ENCODE peak calls at places on chromosomes 4 and X, in six cellular contexts. G is hepatocyte, Q is left ventricle myocardium inferior, Z is ovary, V is tibial nerve, S is stomach. U is an unnamed sample.

GRCh38 chr4:99324978-99325377 is 3.8 kb upstream of the ADH1B start:
- DNase-seq in V (peak; percentile 48), Z (peak; percentile 70), Q (peak; percentile 54), G (peak; percentile 26), S (peak; percentile 33), U (peak; percentile 81)

GRCh38 chr4:95761871-95762270 is 78.0 kb upstream of the PDHA2 start:
- DNase-seq in V (no peak), G (no peak), Z (no peak), Q (no peak), S (no peak), U (no peak)

GRCh38 chrX:99795495-99795894 is 614.6 kb downstream of the PCDH19 start:
- DNase-seq in V (no peak), G (no peak), Q (no peak), Z (no peak), S (no peak), U (no peak)

GRCh38 chrX:107710617-107711391 is 64.8 kb downstream of the TSC22D3 start:
- DNase-seq in V (no peak), S (no peak), Q (no peak), G (peak; percentile 94), Z (no peak), U (peak; percentile 43)

GRCh38 chr4:14853186-14853946 is 148.9 kb upstream of the CPEB2 start:
- DNase-seq in V (no peak), Z (no peak), S (no peak), Q (no peak), G (peak; percentile 56), U (no peak)

GRCh38 chr4:41141910-41142309 is 72.4 kb downstream of the APBB2 start:
- DNase-seq in V (no peak), Q (no peak), G (no peak), Z (no peak), S (no peak), U (no peak)

GRCh38 chr4:126071346-126072333 is 756.9 kb downstream of the FAT4 start:
- DNase-seq in S (peak; percentile 54), Z (no peak), Q (no peak), G (peak; percentile 38), V (no peak), U (no peak)

GRCh38 chr4:113109106-113109740 is 59.8 kb downstream of the ANK2 start:
- DNase-seq in Q (no peak), Z (no peak), V (no peak), G (peak; percentile 50), S (no peak), U (no peak)

GRCh38 chr4:83356899-83357661 is 22.4 kb upstream of the HPSE start:
- DNase-seq in G (peak; percentile 63), Q (no peak), S (no peak), Z (no peak), V (no peak), U (no peak)

GRCh38 chr4:23827971-23828680 is 61.7 kb downstream of the PPARGC1A start:
- DNase-seq in V (no peak), Z (no peak), Q (no peak), G (no peak), S (no peak), U (no peak)

GRCh38 chrX:1468250-1468772 is 15.6 kb upstream of the ASMTL start:
- DNase-seq in S (peak; percentile 50), V (no peak), Z (no peak), G (no peak), Q (no peak), U (no peak)

GRCh38 chrX:43973249-43973672 is at the start of gene NDP:
- DNase-seq in V (no peak), S (no peak), G (peak; percentile 36), Z (no peak), Q (no peak), U (no peak)

GRCh38 chr4:169243808-169244207 is 26.9 kb downstream of the SH3RF1 start:
- DNase-seq in G (no peak), V (no peak), Z (no peak), S (no peak), Q (no peak), U (no peak)

GRCh38 chrX:20427173-20427770 is 160.6 kb upstream of the RPS6KA3 start:
- DNase-seq in Z (no peak), G (no peak), S (no peak), Q (no peak), V (no peak), U (no peak)

GRCh38 chrX:118974088-118974907 is at the start of gene LONRF3:
- DNase-seq in Z (peak; percentile 74), V (peak; percentile 72), G (peak; percentile 74), Q (peak; percentile 73), S (peak; percentile 73), U (peak; percentile 73)

GRCh38 chrX:34559325-34559724 is 97.8 kb downstream of the TMEM47 start:
- DNase-seq in V (no peak), Q (no peak), S (no peak), G (peak; percentile 6), Z (no peak), U (no peak)

GRCh38 chr4:119504616-119505015 is 124.0 kb downstream of the PDE5A start:
- DNase-seq in Z (no peak), S (no peak), V (no peak), Q (no peak), G (no peak), U (no peak)

GRCh38 chr4:8129136-8129535 is 29.5 kb downstream of the ABLIM2 start:
- DNase-seq in V (no peak), G (no peak), S (no peak), Q (no peak), Z (no peak), U (no peak)

GRCh38 chr4:22463179-22463578 is 52.7 kb downstream of the ADGRA3 start:
- DNase-seq in S (no peak), Q (no peak), Z (no peak), G (no peak), V (no peak), U (no peak)

GRCh38 chr4:105186701-105187158 is 40.1 kb downstream of the TET2 start:
- DNase-seq in Z (no peak), G (no peak), V (no peak), S (no peak), Q (peak; percentile 24), U (no peak)

GRCh38 chr4:113781439-113782040 is 20.0 kb upstream of the CAMK2D start:
- DNase-seq in V (no peak), Z (no peak), G (peak; percentile 45), S (no peak), Q (no peak), U (no peak)

GRCh38 chr4:128782076-128782715 is 27.3 kb upstream of the JADE1 start:
- DNase-seq in G (no peak), V (no peak), Q (peak; percentile 29), S (peak; percentile 46), Z (no peak), U (peak; percentile 59)

GRCh38 chrX:40278340-40279090 is 180.8 kb upstream of the BCOR start:
- DNase-seq in G (peak; percentile 77), Q (no peak), V (no peak), Z (no peak), S (no peak), U (no peak)

GRCh38 chr4:185567828-185568442 is 32.6 kb upstream of the PDLIM3 start:
- DNase-seq in S (no peak), Q (peak; percentile 73), G (no peak), Z (peak; percentile 64), V (no peak), U (no peak)

GRCh38 chr4:99504804-99505502 is 5.9 kb upstream of the C4orf17 start:
- DNase-seq in Q (no peak), G (no peak), Z (no peak), S (no peak), V (no peak), U (no peak)

GRCh38 chr4:172287112-172287511 is 473.9 kb downstream of the GALNTL6 start:
- DNase-seq in Z (no peak), Q (no peak), G (no peak), S (no peak), V (no peak), U (no peak)

GRCh38 chr4:117971406-117971805 is 62.9 kb upstream of the NDST3 start:
- DNase-seq in G (no peak), Z (no peak), Q (no peak), S (no peak), V (no peak), U (no peak)

GRCh38 chr4:117965608-117966007 is 68.7 kb upstream of the NDST3 start:
- DNase-seq in Q (no peak), G (no peak), Z (no peak), V (no peak), S (no peak), U (no peak)

DNA sequence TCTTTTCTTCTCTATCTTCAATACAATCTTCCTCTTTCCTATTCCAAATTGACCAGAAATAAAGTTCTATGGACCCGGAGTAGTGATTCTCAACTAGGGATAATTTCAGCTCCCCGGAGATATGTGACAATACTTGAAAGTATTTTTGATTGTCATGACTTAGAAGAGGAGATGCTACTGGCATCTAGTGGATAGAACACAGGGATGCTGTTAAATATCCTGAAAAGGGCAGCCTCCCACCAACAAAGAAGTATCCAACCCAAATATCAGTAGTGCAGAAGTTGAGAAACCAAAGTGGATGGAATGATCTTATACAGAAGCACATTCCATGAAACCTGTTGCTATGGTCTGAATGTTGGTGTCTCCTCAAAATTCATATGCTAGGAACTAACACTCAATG is 65.7 kb upstream of the NDST3 start:
- DNase-seq in Z (no peak), S (no peak), G (no peak), Q (no peak), V (no peak), U (no peak)
- TF ChIP-seq CTCF in Z (no peak), S (no peak), G (no peak), Q (no peak), V (no peak), U (no peak)

DNA sequence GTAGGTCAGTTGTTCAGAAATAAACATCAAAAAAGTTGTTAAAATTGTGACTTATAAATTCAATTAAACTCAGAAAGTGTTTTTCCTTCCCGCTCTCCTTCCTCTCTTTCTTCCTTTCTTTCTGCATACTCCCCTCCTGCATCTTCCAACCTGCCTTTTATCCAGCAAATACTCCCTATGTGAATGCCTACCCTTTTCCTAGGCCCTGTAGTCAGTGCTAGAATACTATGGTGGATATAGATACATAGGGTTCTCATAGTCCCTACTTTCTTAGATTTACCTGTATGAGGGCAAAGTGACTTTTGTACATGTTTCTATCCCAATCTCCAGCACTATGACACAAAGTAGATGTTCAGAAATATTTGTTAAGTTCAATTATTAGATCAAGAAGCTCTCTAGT is 805 bp downstream of the SULT1E1 start:
- DNase-seq in V (no peak), S (no peak), G (no peak), Z (no peak), Q (no peak), U (no peak)
- H3K4me3 ChIP-seq in V (no peak overlapping the region), S (no peak overlapping the region), G (no peak overlapping the region), Z (no peak overlapping the region), Q (no peak overlapping the region), U (no peak overlapping the region)

GRCh38 chrX:45847966-45848365 is 647.3 kb upstream of the DIPK2B start:
- DNase-seq in Z (no peak), V (no peak), S (no peak), G (no peak), Q (no peak), U (no peak)
- H3K4me1 ChIP-seq in Z (no peaks in the 10 kb centered on the region), V (no peaks in the 10 kb centered on the region), S (no peaks in the 10 kb centered on the region), G (no peaks in the 10 kb centered on the region), Q (peaks cover 7% of the 10 kb centered on the region), U (no peaks in the 10 kb centered on the region)

DNA sequence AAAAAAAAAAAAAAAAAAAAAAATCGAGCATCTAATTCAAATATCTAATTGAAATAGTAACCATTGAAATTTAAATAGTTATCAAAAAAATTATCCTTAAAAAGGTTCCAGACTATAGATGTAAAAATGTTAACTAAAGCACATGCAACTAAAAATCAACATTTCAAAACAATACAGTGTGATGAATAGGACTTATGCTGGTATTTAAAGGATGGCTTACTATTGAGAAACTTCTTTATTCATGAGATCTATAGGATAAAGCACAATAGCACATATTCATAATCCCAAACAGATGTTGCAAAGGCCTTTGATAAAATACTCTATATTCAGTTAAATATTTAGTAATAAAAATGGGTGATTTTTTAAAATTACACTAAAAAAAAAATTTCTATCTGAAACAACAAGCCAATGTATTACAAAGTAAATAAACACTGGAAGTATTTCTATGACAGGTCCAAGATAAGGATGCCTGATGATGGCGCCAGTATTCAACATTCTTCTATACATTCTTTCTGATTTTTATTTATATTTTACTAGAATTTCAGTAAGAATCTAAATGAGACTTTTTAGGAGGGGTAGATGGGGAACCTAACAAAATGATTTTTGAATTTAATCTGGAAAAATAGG is 26.3 kb downstream of the DCLK2 start:
- DNase-seq in Q (no peak), S (no peak), G (no peak), Z (no peak), V (no peak), U (no peak)
- TF ChIP-seq CTCF in Q (no peak), S (no peak), G (no peak), Z (no peak), V (no peak), U (no peak)